ENCODE peak calls at places on chromosomes 3 and 15, in five cellular contexts. G is transverse colon, T is fibroblast of mammary gland, X is cardiac fibroblast, N is GM12865. U is an unnamed sample.

GRCh38 chr15:72229076-72229946 is 1.7 kb downstream of the PKM start:
- DNase-seq in G (no peak), T (peak), X (peak), N (peak), U (peak)

GRCh38 chr15:30649952-30650929 is 24.3 kb downstream of the ARHGAP11B start:
- DNase-seq in G (no peak), T (peak), X (peak), N (peak), U (peak)

GRCh38 chr15:92803852-92804609 is 96.1 kb upstream of the CHD2 start:
- DNase-seq in G (peak), T (peak), X (peak), N (peak), U (peak)

GRCh38 chr3:17103579-17103978 is 218.8 kb downstream of the PLCL2 start:
- DNase-seq in G (no peak), T (no peak), X (no peak), N (no peak), U (no peak)

GRCh38 chr3:36957072-36957471 is 12.2 kb upstream of the TRANK1 start:
- DNase-seq in G (no peak), T (no peak), X (no peak), N (no peak), U (no peak)

GRCh38 chr3:177483182-177483967 is 286.1 kb upstream of the TBL1XR1 start:
- DNase-seq in G (peak), T (no peak), X (no peak), N (peak), U (peak)

GRCh38 chr3:43773273-43774104 is 82.8 kb downstream of the ABHD5 start:
- DNase-seq in G (peak), T (no peak), X (peak), N (no peak), U (no peak)

GRCh38 chr3:9342696-9343095 is 20.2 kb upstream of the THUMPD3 start:
- DNase-seq in G (peak), T (no peak), X (no peak), N (peak), U (no peak)

GRCh38 chr15:78103406-78104118 is 11.2 kb downstream of the SH2D7 start:
- DNase-seq in G (peak), T (no peak), X (no peak), N (peak), U (no peak)

GRCh38 chr3:50584391-50584790 is 15.1 kb downstream of the HEMK1 start:
- DNase-seq in G (no peak), T (peak), X (peak), N (no peak), U (no peak)

DNA sequence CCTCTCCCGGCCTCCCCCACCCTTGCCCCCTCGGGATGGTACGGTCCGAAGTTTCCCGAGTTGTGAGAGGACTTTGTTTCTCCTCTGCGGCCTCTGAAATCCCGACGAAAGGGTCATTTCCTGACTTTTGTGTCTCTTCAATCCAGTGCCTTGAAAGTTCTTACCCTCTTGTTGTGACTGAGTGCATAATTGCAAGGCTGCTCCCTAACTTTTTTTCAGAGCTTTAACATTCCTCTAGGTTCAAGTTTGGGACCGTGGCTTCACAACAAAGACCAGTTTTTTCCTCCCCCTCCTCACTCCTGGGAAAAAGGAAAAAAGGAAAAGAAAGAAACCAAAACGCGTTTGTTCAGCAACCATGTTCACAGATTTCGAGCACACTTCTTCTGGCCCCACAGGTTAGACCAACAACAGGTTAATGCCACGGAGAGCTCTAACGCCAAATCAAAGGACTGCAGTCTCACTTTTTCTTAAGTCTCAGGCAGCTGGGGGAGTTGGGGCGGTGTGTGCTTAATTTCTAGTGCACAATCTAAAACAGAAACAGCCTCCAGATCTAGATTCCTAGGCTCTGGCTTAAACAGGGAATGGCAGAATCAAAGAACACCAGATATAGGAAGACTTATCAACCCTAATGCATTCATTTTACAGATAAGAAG is 139.0 kb downstream of the TMCO5A start:
- DNase-seq in G (no peak), T (peak), X (peak), N (no peak), U (peak)
- H3K4me3 ChIP-seq in G (peak), T (peak), X (peak), N (peak), U (peak)

GRCh38 chr15:99616773-99617342 is 51.1 kb downstream of the MEF2A start:
- DNase-seq in G (no peak), T (no peak), X (no peak), N (no peak), U (no peak)
- H3K4me3 ChIP-seq in G (no peak), T (no peak), X (no peak), N (no peak), U (no peak)

GRCh38 chr3:13266651-13267347 is 153.3 kb downstream of the NUP210 start:
- DNase-seq in G (no peak), T (no peak), X (no peak), N (no peak), U (no peak)

GRCh38 chr3:13267348-13267659 is 152.8 kb downstream of the NUP210 start:
- DNase-seq in G (no peak), T (no peak), X (no peak), N (no peak), U (no peak)

GRCh38 chr3:13269711-13270378 is 150.3 kb downstream of the NUP210 start:
- DNase-seq in G (no peak), T (no peak), X (no peak), N (no peak), U (no peak)

GRCh38 chr3:13268961-13269391 is 151.1 kb downstream of the NUP210 start:
- DNase-seq in G (no peak), T (no peak), X (no peak), N (no peak), U (no peak)

GRCh38 chr3:13268120-13268519 is 152.0 kb downstream of the NUP210 start:
- DNase-seq in G (no peak), T (no peak), X (no peak), N (no peak), U (no peak)
- H3K4me3 ChIP-seq in G (no peak), T (no peak), X (no peak), N (no peak), U (no peak)

GRCh38 chr15:64845183-64845611 is 3.5 kb downstream of the PLEKHO2 start:
- DNase-seq in G (peak), T (no peak), X (peak), N (peak), U (no peak)

GRCh38 chr15:64844576-64845140 is 2.9 kb downstream of the PLEKHO2 start:
- DNase-seq in G (no peak), T (no peak), X (no peak), N (peak), U (no peak)

GRCh38 chr15:64842099-64842940 is 605 bp downstream of the PLEKHO2 start:
- DNase-seq in G (no peak), T (peak), X (peak), N (peak), U (peak)

GRCh38 chr15:64842986-64843561 is 1.4 kb downstream of the PLEKHO2 start:
- DNase-seq in G (peak), T (peak), X (peak), N (peak), U (no peak)

DNA sequence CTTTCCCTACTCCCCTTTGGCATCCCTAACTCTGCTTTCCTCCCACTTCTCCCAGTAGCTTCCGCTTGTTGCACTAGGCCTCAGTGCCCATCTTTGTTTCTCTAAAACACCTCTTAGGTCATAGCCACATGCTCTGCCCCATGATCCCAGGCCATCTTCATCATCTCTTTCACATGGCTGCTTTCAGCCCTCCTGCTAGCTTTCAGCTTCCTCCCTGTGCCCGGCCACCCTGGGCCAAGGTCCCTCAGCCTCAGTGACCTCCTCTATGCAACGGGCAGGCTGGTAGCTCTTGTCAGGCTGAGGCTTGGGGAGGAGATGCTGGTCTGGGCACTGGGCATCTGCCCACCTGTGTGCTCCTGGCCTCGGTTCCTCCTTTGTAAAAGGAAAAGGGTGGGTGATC is 2.3 kb downstream of the PLEKHO2 start:
- DNase-seq in G (no peak), T (no peak), X (no peak), N (peak), U (no peak)
- H3K4me3 ChIP-seq in G (no peak), T (peak), X (peak), N (peak), U (no peak)

U was measured in bronchial epithelial cell.